ENCODE peak calls at places on chromosomes 5 and 9, in seven cellular contexts. Q, T, K, H, V, X and Y are unnamed samples.

GRCh38 chr9:4832786-4833579 is 40.2 kb downstream of the RCL1 start:
- DNase-seq in Q (no peak), T (peak; percentile 94), K (peak; percentile 94), H (peak; percentile 53), V (no peak), X (no peak), Y (no peak)

GRCh38 chr9:109001275-109001676 is 12.0 kb downstream of the CTNNAL1 start:
- DNase-seq in Q (no peak), T (peak; percentile 47), K (peak; percentile 83), H (no peak), V (no peak), X (no peak), Y (no peak)

GRCh38 chr5:148311516-148311915 is 707 bp upstream of the SPINK7 start:
- DNase-seq in Q (no peak), T (no peak), K (no peak), H (no peak), V (no peak), X (no peak), Y (no peak)

GRCh38 chr9:16138961-16139441 is 586.2 kb downstream of the CCDC171 start:
- DNase-seq in Q (no peak), T (no peak), K (no peak), H (no peak), V (no peak), X (no peak), Y (no peak)

GRCh38 chr5:168273056-168273980 is 18.1 kb upstream of the WWC1 start:
- DNase-seq in Q (peak; percentile 58), T (no peak), K (no peak), H (no peak), V (no peak), X (no peak), Y (no peak)

GRCh38 chr5:64437496-64437895 is 68.3 kb upstream of the RGS7BP start:
- DNase-seq in Q (no peak), T (no peak), K (no peak), H (no peak), V (no peak), X (no peak), Y (no peak)

GRCh38 chr5:132302413-132302812 is 8.2 kb downstream of the SLC22A4 start:
- DNase-seq in Q (no peak), T (no peak), K (no peak), H (no peak), V (no peak), X (no peak), Y (no peak)

GRCh38 chr9:75358837-75359236 is 270.5 kb downstream of the OSTF1 start:
- DNase-seq in Q (no peak), T (no peak), K (no peak), H (no peak), V (no peak), X (no peak), Y (no peak)

GRCh38 chr5:150000990-150001659 is 586 bp downstream of the HMGXB3 start:
- DNase-seq in Q (peak; percentile 49), T (no peak), K (no peak), H (peak; percentile 29), V (no peak), X (no peak), Y (peak; percentile 44)

GRCh38 chr5:65075623-65076250 is 307.0 kb downstream of the CWC27 start:
- DNase-seq in Q (no peak), T (no peak), K (no peak), H (no peak), V (no peak), X (no peak), Y (no peak)

GRCh38 chr5:9877473-9877872 is 247.3 kb upstream of the TAS2R1 start:
- DNase-seq in Q (no peak), T (no peak), K (no peak), H (no peak), V (no peak), X (no peak), Y (no peak)
- TF ChIP-seq JUND in Q (no peak), T (no peak), K (no peak), H (no peak), V (no peak), X (no peak), Y (no peak)

GRCh38 chr5:169778622-169779596 is 141.8 kb downstream of the DOCK2 start:
- DNase-seq in Q (no peak), T (no peak), K (no peak), H (no peak), V (peak; percentile 87), X (no peak), Y (no peak)
- TF ChIP-seq JUND in Q (no peak), T (no peak), K (no peak), H (no peak), V (no peak), X (no peak), Y (no peak)

GRCh38 chr9:131423171-131423581 is 29.3 kb downstream of the PRRC2B start:
- DNase-seq in Q (peak; percentile 84), T (no peak), K (no peak), H (no peak), V (peak; percentile 20), X (peak; percentile 53), Y (no peak)
- TF ChIP-seq JUND in Q (peak; percentile 47), T (no peak), K (no peak), H (no peak), V (no peak), X (peak; percentile 69), Y (no peak)

GRCh38 chr5:13510616-13511015 is 433.9 kb downstream of the DNAH5 start:
- DNase-seq in Q (no peak), T (peak; percentile 25), K (no peak), H (no peak), V (no peak), X (no peak), Y (no peak)

GRCh38 chr5:13511442-13511841 is 433.0 kb downstream of the DNAH5 start:
- DNase-seq in Q (no peak), T (no peak), K (no peak), H (no peak), V (no peak), X (no peak), Y (no peak)

GRCh38 chr5:13516195-13516594 is 428.3 kb downstream of the DNAH5 start:
- DNase-seq in Q (no peak), T (no peak), K (no peak), H (no peak), V (no peak), X (no peak), Y (no peak)
- TF ChIP-seq JUND in Q (no peak), T (no peak), K (no peak), H (no peak), V (no peak), X (no peak), Y (no peak)

DNA sequence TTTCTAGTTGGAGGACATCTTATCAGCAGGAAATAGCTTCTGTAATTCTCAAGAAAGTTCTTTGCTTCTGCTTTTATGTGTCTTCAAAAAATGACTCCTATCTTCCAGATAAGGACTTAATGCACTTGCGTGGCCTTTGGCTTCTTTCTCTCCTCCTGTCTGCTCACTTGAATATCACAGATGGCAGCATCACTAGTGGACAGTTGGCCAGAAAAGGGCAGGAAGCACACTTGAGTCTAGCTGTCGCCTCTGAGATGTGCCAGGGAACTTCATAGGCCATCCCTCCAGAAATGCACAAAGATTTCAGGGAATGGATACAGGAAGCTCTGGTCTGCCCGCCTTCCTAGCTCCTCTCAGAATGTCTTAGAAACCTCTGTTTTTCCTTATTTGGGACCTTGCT is 22.3 kb upstream of the LTC4S start:
- DNase-seq in Q (no peak), T (no peak), K (no peak), H (no peak), V (no peak), X (no peak), Y (no peak)
- TF ChIP-seq JUND in Q (no peak), T (no peak), K (no peak), H (no peak), V (no peak), X (no peak), Y (no peak)

GRCh38 chr9:35814106-35814840 is 569 bp downstream of the HINT2 start:
- DNase-seq in Q (peak; percentile 69), T (peak; percentile 84), K (no peak), H (peak; percentile 62), V (no peak), X (no peak), Y (no peak)
- TF ChIP-seq JUND in Q (no peak), T (no peak), K (no peak), H (peak; percentile 47), V (no peak), X (no peak), Y (no peak)

DNA sequence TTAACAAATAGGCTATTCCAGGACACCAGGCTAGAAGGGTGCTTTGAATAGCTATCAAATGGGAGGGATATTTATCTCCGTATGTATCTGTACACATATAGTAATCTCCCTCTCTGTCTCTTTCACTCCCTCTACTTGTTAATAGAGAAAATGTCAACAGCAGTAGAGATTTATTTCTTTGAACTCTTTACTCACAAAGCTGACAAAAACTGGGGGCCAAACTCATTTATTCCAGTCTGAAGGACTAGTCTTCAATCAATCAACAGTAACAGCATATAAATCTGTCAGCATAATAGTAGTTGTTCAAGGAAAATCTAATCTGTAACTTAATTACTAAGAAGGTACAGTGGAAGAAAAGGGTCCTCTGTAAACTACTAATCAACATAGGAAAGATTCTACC is 78.2 kb upstream of the FER start:
- DNase-seq in Q (no peak), T (no peak), K (no peak), H (no peak), V (no peak), X (no peak), Y (no peak)
- TF ChIP-seq JUND in Q (no peak), T (no peak), K (no peak), H (no peak), V (no peak), X (no peak), Y (no peak)